ENCODE peak calls at places on chromosomes 13 and 19, in seven cellular contexts. O is right lobe of liver, K is WTC11, N is heart left ventricle, L is transverse colon, B is heart right ventricle, I is mammary epithelial cell. E is an unnamed sample.

GRCh38 chr13:27969073-27969865 is at the start of gene CDX2:
- DNase-seq in N (no peak), B (no peak), I (no peak), L (peak), K (peak), O (no peak), E (no peak)

GRCh38 chr13:30998548-30999140 is 66.2 kb downstream of the TEX26 start:
- DNase-seq in O (no peak), I (peak), N (no peak), L (no peak), B (no peak), K (no peak), E (no peak)

GRCh38 chr13:50318887-50319286 is 303.6 kb downstream of the KCNRG start:
- DNase-seq in N (no peak), K (peak), O (no peak), B (no peak), L (no peak), I (no peak), E (no peak)

GRCh38 chr19:52923782-52924593 is 760 bp upstream of the ZNF888 start:
- DNase-seq in L (peak), B (peak), O (no peak), I (peak), K (peak), N (peak), E (no peak)

GRCh38 chr19:30968210-30968609 is 381.0 kb downstream of the TSHZ3 start:
- DNase-seq in L (peak), O (no peak), K (peak), I (no peak), B (no peak), N (no peak), E (no peak)

GRCh38 chr19:46392252-46392801 is 21.0 kb downstream of the CCDC8 start:
- DNase-seq in K (no peak), L (no peak), N (no peak), B (no peak), O (no peak), I (no peak), E (no peak)

GRCh38 chr13:53200498-53201453 is 172.2 kb downstream of the OLFM4 start:
- DNase-seq in L (peak), O (no peak), N (peak), I (no peak), B (peak), K (peak), E (peak)

GRCh38 chr13:75872970-75873369 is 236.8 kb downstream of the LMO7 start:
- DNase-seq in I (no peak), L (no peak), N (no peak), O (no peak), K (no peak), B (no peak), E (no peak)

GRCh38 chr19:39145180-39145953 is 19.8 kb downstream of the PAK4 start:
- DNase-seq in I (no peak), B (no peak), L (peak), K (no peak), N (peak), O (peak), E (no peak)

GRCh38 chr13:109204657-109205056 is 575.2 kb downstream of the MYO16 start:
- DNase-seq in I (no peak), O (no peak), N (no peak), K (no peak), B (no peak), L (no peak), E (no peak)

GRCh38 chr13:37690361-37690760 is 91.8 kb upstream of the POSTN start:
- DNase-seq in L (no peak), K (no peak), I (no peak), N (no peak), O (no peak), B (no peak), E (no peak)

GRCh38 chr19:7610491-7611240 is 15.0 kb downstream of the CAMSAP3 start:
- DNase-seq in N (no peak), K (no peak), L (no peak), O (no peak), B (no peak), I (no peak), E (no peak)

GRCh38 chr19:18613589-18614234 is 1.0 kb downstream of the TMEM59L start:
- DNase-seq in O (no peak), K (peak), N (no peak), B (no peak), I (no peak), L (no peak), E (no peak)

GRCh38 chr19:18478545-18479311 is 40.8 kb upstream of the ISYNA1 start:
- DNase-seq in N (peak), I (peak), L (peak), O (peak), K (no peak), B (peak), E (no peak)

GRCh38 chr13:99859178-99860177 is 112.1 kb downstream of the ZIC5 start:
- DNase-seq in K (no peak), N (no peak), B (no peak), O (no peak), I (no peak), L (peak), E (no peak)

GRCh38 chr13:48876289-48876688 is 99.4 kb upstream of the FNDC3A start:
- DNase-seq in N (no peak), L (no peak), O (no peak), I (no peak), B (no peak), K (no peak), E (no peak)
- TF ChIP-seq CTCF in N (no peak), L (no peak), O (no peak), I (no peak), B (no peak), K (no peak), E (no peak)

DNA sequence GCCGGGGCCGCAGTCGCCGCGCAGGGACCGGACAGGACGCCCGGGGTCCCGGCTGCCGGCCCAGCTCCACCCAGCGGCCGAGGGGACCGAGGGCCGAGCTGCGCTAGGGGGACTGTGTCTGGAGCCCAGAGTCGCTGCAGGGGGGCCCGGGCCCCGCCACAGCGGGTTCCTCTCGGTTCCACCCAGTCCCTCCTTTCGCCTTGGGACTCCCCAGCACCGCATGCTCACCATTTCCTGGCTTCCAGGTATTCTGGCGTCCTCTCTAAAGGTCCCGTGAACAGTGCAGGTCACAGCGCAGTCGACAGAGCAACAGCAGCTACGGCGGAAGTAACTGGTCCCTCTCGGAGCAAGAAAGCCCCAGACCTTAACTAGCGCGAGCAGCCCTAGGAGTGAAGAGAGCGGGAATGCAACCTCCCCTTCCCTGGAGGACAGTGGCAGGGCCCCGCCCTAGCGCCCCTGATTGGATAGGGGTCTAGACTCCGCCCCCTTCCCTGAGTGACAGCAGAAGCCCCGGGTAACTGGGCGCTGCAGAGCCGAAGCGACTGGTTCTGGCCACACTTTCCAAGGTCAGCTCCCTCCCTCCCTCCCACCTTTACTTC is at the start of gene ZNF878:
- DNase-seq in B (peak), L (peak), N (peak), I (peak), O (peak), K (peak), E (peak)
- TF ChIP-seq CTCF in B (no peak), L (no peak), N (no peak), I (no peak), O (no peak), K (no peak), E (peak)

DNA sequence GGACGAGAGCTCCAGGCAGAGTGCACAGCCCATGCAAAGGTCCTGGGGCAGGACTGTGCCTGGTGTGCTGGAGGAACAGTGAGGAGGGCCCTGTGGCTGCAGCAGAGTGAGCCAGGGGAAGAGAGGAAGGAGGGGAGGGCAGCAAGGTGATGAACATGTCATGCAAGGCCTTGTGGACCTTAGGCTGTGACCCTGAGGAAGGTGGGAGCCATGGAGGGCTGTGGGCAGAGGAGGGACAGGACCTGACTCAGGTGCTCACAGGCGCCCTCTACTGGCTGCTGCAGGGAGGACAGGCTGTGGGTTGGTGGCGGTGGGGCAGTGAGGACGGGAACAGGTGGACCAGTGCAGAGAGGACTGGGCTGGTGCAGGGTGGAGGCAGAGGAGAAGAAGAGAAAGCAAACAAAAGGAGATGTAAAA is 170.3 kb downstream of the PTPRS start:
- DNase-seq in N (no peak), K (peak), I (no peak), L (peak), B (no peak), O (no peak), E (peak)
- TF ChIP-seq CTCF in N (peak), K (peak), I (peak), L (peak), B (peak), O (peak), E (peak)

GRCh38 chr13:78802912-78803311 is 144.0 kb upstream of the OBI1 start:
- DNase-seq in I (no peak), B (no peak), K (no peak), L (no peak), O (no peak), N (no peak), E (no peak)

DNA sequence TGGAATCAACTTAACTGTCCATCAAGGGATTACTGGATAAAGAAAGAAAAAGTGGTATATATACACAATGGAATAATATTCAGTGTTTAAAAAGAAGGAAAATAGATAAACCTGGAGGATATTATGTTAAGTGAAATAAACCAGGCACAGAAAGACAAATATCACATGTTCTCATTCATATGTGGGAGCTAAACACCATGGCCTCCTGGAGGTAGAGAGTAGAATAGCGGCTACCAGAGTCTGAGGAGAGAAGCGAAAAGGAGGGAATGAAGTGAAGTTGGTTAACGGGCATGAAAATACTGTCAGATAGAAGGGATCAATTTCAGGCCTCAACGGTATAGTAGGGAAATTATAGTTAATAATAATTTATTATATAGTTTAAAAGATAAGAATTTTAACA is 147.5 kb upstream of the OBI1 start:
- DNase-seq in L (no peak), O (no peak), K (no peak), I (no peak), B (no peak), N (no peak), E (no peak)
- TF ChIP-seq CTCF in L (peak), O (peak), K (no peak), I (peak), B (no peak), N (no peak), E (peak)

GRCh38 chr19:40521276-40521675 is 54.5 kb downstream of the SPTBN4 start:
- DNase-seq in K (no peak), B (no peak), L (no peak), O (no peak), N (no peak), I (no peak), E (no peak)
- TF ChIP-seq CTCF in K (no peak), B (peak), L (no peak), O (peak), N (no peak), I (peak), E (peak)

GRCh38 chr19:2050991-2051770 is at the start of gene MKNK2:
- DNase-seq in I (peak), O (peak), K (peak), L (peak), B (peak), N (peak), E (peak)
- TF ChIP-seq CTCF in I (peak), O (peak), K (peak), L (peak), B (peak), N (peak), E (peak)

GRCh38 chr19:40688294-40688693 is 2.2 kb downstream of the NUMBL start:
- DNase-seq in B (no peak), I (no peak), O (no peak), L (no peak), N (no peak), K (no peak), E (no peak)

GRCh38 chr19:40687525-40688016 is 2.9 kb downstream of the NUMBL start:
- DNase-seq in O (no peak), B (peak), N (peak), L (peak), K (no peak), I (no peak), E (no peak)

GRCh38 chr19:40685563-40685962 is 4.9 kb downstream of the NUMBL start:
- DNase-seq in K (no peak), L (no peak), B (no peak), I (no peak), O (no peak), N (no peak), E (no peak)

GRCh38 chr19:40685016-40685526 is 5.4 kb downstream of the NUMBL start:
- DNase-seq in I (no peak), L (no peak), B (no peak), K (no peak), N (no peak), O (no peak), E (no peak)

DNA sequence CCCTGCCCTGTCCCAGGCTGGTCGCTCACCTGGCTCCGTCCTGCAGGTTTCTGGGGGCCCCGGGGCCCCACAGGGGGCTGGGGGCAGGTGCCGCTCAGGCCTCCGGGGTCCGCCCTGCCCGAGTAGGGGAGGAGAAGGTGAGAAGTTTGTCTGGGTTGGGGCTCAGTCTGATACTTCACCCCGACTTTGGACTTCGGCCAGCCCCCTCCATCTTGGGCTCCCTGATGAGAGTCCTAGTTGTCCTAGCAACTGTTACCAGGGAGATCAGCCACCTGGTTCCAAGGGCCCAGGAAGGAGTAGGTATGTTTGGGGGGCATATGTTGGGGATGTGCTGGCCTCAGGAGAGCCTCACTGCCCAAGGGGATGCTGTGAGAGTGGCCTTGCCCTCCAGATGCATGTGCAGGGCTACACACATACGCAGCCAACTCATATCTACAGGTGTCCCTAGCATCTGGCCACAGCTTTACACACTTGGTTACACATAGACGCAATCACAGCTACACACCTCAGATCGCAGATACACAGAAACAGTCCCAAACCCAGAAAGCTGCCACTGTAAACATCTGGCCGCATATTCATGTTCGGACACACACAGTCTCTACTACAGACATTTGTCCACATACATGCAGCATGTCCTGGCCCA is 3.4 kb downstream of the NUMBL start:
- DNase-seq in L (no peak), N (no peak), O (no peak), K (no peak), B (no peak), I (no peak), E (no peak)
- TF ChIP-seq CTCF in L (no peak), N (no peak), O (no peak), K (no peak), B (no peak), I (no peak), E (no peak)

GRCh38 chr19:54662730-54663129 is at the start of gene LILRB4:
- DNase-seq in O (no peak), I (no peak), L (peak), K (no peak), N (peak), B (peak), E (no peak)

GRCh38 chr19:54665530-54665929 is 2.7 kb downstream of the LILRB4 start:
- DNase-seq in I (no peak), L (no peak), K (no peak), N (no peak), B (no peak), O (no peak), E (no peak)

GRCh38 chr19:54660306-54660705 is 2.5 kb upstream of the LILRB4 start:
- DNase-seq in O (no peak), B (no peak), I (no peak), K (no peak), L (no peak), N (no peak), E (no peak)

GRCh38 chr19:54660967-54661366 is 1.8 kb upstream of the LILRB4 start:
- DNase-seq in I (no peak), K (no peak), B (no peak), L (no peak), O (no peak), N (no peak), E (no peak)

DNA sequence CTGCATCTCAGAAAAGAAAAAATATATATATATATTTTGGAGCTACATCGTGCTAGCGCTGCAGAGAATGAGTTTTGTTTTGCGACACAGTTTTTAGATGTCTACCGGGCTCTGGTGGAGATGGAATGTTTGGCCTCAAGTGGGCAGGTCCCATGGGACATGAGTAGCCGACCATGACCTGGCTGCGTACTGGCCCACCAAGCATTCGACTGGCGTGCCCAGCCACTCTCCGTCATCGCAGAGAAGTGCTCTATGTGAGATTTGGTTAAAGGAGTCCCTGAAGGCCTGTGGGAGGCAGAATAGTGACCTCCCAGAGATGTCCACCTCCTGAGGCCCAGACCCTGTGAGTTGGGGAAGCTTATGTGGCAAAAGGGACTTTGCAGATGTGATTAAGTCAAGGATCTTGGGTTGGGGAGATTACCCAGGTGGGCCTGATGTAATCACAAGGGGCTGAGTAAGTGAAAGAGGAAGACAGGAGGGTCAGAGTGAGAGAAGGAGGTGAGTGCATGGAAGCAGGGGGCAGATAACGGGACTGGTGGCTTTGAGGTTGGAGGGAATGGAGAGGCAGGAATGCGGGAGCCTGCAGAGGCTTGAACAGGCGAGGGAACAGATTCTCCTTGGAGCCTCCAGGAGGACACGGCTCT is 817 bp upstream of the LILRB4 start:
- DNase-seq in O (no peak), B (no peak), K (no peak), N (no peak), I (no peak), L (no peak), E (no peak)
- TF ChIP-seq CTCF in O (no peak), B (no peak), K (no peak), N (no peak), I (no peak), L (no peak), E (no peak)

GRCh38 chr13:19958119-19959111 is at the start of gene ZMYM2:
- DNase-seq in L (peak), B (peak), I (peak), O (peak), K (peak), N (peak), E (peak)
- TF ChIP-seq CTCF in L (no peak), B (no peak), I (no peak), O (no peak), K (no peak), N (no peak), E (no peak)

E was measured in progenitor cell of endocrine pancreas.